ENCODE peak calls at places on chromosomes 2 and 18, in nine cellular contexts. One of them, this sample, is unnamed.

GRCh38 chr2:233426619-233427342 is 72.5 kb downstream of the DGKD start:
- DNase-seq in WTC11: no peak
- DNase-seq in Calu3: no peak
- DNase-seq in cardiac muscle cell: peak
- DNase-seq in fibroblast of lung: peak
- DNase-seq in IMR-90: peak
- DNase-seq in nephron progenitor cell: no peak
- DNase-seq in left ventricle myocardium inferior: no peak
- DNase-seq in GM12865: no peak
- DNase-seq in this sample: no peak

GRCh38 chr2:1593371-1594205 is 150.7 kb downstream of the PXDN start:
- DNase-seq in nephron progenitor cell: no peak
- DNase-seq in GM12865: no peak
- DNase-seq in IMR-90: peak
- DNase-seq in cardiac muscle cell: peak
- DNase-seq in WTC11: no peak
- DNase-seq in fibroblast of lung: peak
- DNase-seq in left ventricle myocardium inferior: peak
- DNase-seq in Calu3: no peak
- DNase-seq in this sample: peak

GRCh38 chr2:182548031-182548950 is 121.5 kb upstream of the PDE1A start:
- DNase-seq in nephron progenitor cell: no peak
- DNase-seq in Calu3: no peak
- DNase-seq in IMR-90: peak
- DNase-seq in left ventricle myocardium inferior: no peak
- DNase-seq in cardiac muscle cell: peak
- DNase-seq in WTC11: no peak
- DNase-seq in GM12865: no peak
- DNase-seq in fibroblast of lung: peak
- DNase-seq in this sample: no peak

GRCh38 chr18:24792164-24792563 is 331.7 kb downstream of the HRH4 start:
- DNase-seq in WTC11: no peak
- DNase-seq in Calu3: no peak
- DNase-seq in nephron progenitor cell: no peak
- DNase-seq in GM12865: no peak
- DNase-seq in left ventricle myocardium inferior: no peak
- DNase-seq in cardiac muscle cell: no peak
- DNase-seq in IMR-90: peak
- DNase-seq in fibroblast of lung: no peak
- DNase-seq in this sample: no peak

GRCh38 chr18:8001711-8002110 is 434.6 kb downstream of the PTPRM start:
- DNase-seq in GM12865: no peak
- DNase-seq in WTC11: no peak
- DNase-seq in cardiac muscle cell: no peak
- DNase-seq in Calu3: no peak
- DNase-seq in IMR-90: no peak
- DNase-seq in fibroblast of lung: no peak
- DNase-seq in nephron progenitor cell: no peak
- DNase-seq in left ventricle myocardium inferior: no peak
- DNase-seq in this sample: no peak

GRCh38 chr2:201444676-201445441 is 6.4 kb downstream of the TRAK2 start:
- DNase-seq in nephron progenitor cell: no peak
- DNase-seq in left ventricle myocardium inferior: no peak
- DNase-seq in WTC11: no peak
- DNase-seq in IMR-90: no peak
- DNase-seq in Calu3: no peak
- DNase-seq in cardiac muscle cell: peak
- DNase-seq in fibroblast of lung: peak
- DNase-seq in GM12865: no peak
- DNase-seq in this sample: no peak

GRCh38 chr18:23106575-23106974 is 28.7 kb upstream of the CABLES1 start:
- DNase-seq in left ventricle myocardium inferior: no peak
- DNase-seq in GM12865: no peak
- DNase-seq in cardiac muscle cell: peak
- DNase-seq in IMR-90: peak
- DNase-seq in WTC11: no peak
- DNase-seq in Calu3: peak
- DNase-seq in fibroblast of lung: peak
- DNase-seq in nephron progenitor cell: peak
- DNase-seq in this sample: peak

GRCh38 chr2:73939419-73939818 is 12.7 kb downstream of the DGUOK start:
- DNase-seq in cardiac muscle cell: peak
- DNase-seq in fibroblast of lung: peak
- DNase-seq in GM12865: no peak
- DNase-seq in left ventricle myocardium inferior: no peak
- DNase-seq in IMR-90: peak
- DNase-seq in nephron progenitor cell: no peak
- DNase-seq in Calu3: no peak
- DNase-seq in WTC11: no peak
- DNase-seq in this sample: peak

GRCh38 chr18:5630766-5631413 is 87.1 kb upstream of the EPB41L3 start:
- DNase-seq in Calu3: no peak
- DNase-seq in WTC11: no peak
- DNase-seq in left ventricle myocardium inferior: no peak
- DNase-seq in fibroblast of lung: no peak
- DNase-seq in nephron progenitor cell: no peak
- DNase-seq in IMR-90: no peak
- DNase-seq in GM12865: no peak
- DNase-seq in cardiac muscle cell: no peak
- DNase-seq in this sample: no peak

GRCh38 chr18:26461405-26461804 is 86.9 kb downstream of the KCTD1 start:
- DNase-seq in IMR-90: no peak
- DNase-seq in cardiac muscle cell: no peak
- DNase-seq in WTC11: no peak
- DNase-seq in GM12865: no peak
- DNase-seq in fibroblast of lung: no peak
- DNase-seq in Calu3: no peak
- DNase-seq in left ventricle myocardium inferior: no peak
- DNase-seq in nephron progenitor cell: no peak
- DNase-seq in this sample: no peak

GRCh38 chr2:235216901-235217300 is 265.1 kb downstream of the SH3BP4 start:
- DNase-seq in Calu3: no peak
- DNase-seq in IMR-90: peak
- DNase-seq in nephron progenitor cell: no peak
- DNase-seq in GM12865: no peak
- DNase-seq in fibroblast of lung: peak
- DNase-seq in cardiac muscle cell: peak
- DNase-seq in WTC11: no peak
- DNase-seq in left ventricle myocardium inferior: no peak
- DNase-seq in this sample: no peak

GRCh38 chr2:149446735-149447134 is 116.3 kb downstream of the LYPD6 start:
- DNase-seq in nephron progenitor cell: no peak
- DNase-seq in left ventricle myocardium inferior: no peak
- DNase-seq in WTC11: no peak
- DNase-seq in Calu3: no peak
- DNase-seq in IMR-90: no peak
- DNase-seq in GM12865: no peak
- DNase-seq in fibroblast of lung: no peak
- DNase-seq in cardiac muscle cell: no peak
- DNase-seq in this sample: no peak

GRCh38 chr2:42100696-42101585 is 53.1 kb downstream of the PKDCC start:
- DNase-seq in cardiac muscle cell: peak
- DNase-seq in Calu3: peak
- DNase-seq in WTC11: peak
- DNase-seq in left ventricle myocardium inferior: peak
- DNase-seq in IMR-90: peak
- DNase-seq in fibroblast of lung: peak
- DNase-seq in nephron progenitor cell: peak
- DNase-seq in GM12865: peak
- DNase-seq in this sample: peak

GRCh38 chr2:156803243-156803642 is 367.1 kb downstream of the GPD2 start:
- DNase-seq in Calu3: no peak
- DNase-seq in left ventricle myocardium inferior: no peak
- DNase-seq in IMR-90: no peak
- DNase-seq in nephron progenitor cell: peak
- DNase-seq in WTC11: peak
- DNase-seq in GM12865: no peak
- DNase-seq in fibroblast of lung: no peak
- DNase-seq in cardiac muscle cell: no peak
- DNase-seq in this sample: no peak

GRCh38 chr2:172836386-172837200 is 100.9 kb downstream of the RAPGEF4 start:
- DNase-seq in IMR-90: peak
- DNase-seq in left ventricle myocardium inferior: no peak
- DNase-seq in nephron progenitor cell: no peak
- DNase-seq in WTC11: no peak
- DNase-seq in GM12865: peak
- DNase-seq in fibroblast of lung: peak
- DNase-seq in cardiac muscle cell: peak
- DNase-seq in Calu3: peak
- DNase-seq in this sample: peak

GRCh38 chr2:38097611-38098350 is 21.8 kb upstream of the CYP1B1 start:
- DNase-seq in GM12865: no peak
- DNase-seq in left ventricle myocardium inferior: no peak
- DNase-seq in nephron progenitor cell: no peak
- DNase-seq in IMR-90: no peak
- DNase-seq in cardiac muscle cell: peak
- DNase-seq in fibroblast of lung: peak
- DNase-seq in WTC11: no peak
- DNase-seq in Calu3: no peak
- DNase-seq in this sample: no peak

DNA sequence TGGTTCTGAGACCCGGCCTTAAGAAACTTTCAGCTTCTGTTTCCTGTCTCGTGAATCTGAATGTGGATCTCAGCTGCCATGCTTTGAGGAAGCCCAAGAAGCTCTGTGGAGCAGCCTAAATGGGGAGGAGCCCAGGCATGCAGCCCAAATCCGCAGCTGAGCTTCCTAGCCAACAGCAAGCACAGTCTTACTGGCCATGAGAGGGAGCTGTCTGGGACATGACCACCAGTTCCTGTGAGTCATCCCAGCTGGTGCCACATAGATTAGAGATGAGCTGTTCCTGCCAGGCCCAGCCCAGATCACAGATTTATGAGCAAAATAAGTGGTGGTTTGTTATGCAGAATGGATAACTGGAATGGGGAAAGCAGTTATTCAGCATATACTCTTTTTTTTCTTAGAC is 224.4 kb upstream of the APCDD1 start:
- DNase-seq in left ventricle myocardium inferior: no peak
- DNase-seq in WTC11: no peak
- DNase-seq in fibroblast of lung: peak
- DNase-seq in IMR-90: peak
- DNase-seq in GM12865: peak
- DNase-seq in Calu3: no peak
- DNase-seq in nephron progenitor cell: no peak
- DNase-seq in cardiac muscle cell: peak
- DNase-seq in this sample: peak
- TF ChIP-seq CTCF in left ventricle myocardium inferior: no peak
- TF ChIP-seq CTCF in WTC11: no peak
- TF ChIP-seq CTCF in fibroblast of lung: peak
- TF ChIP-seq CTCF in IMR-90: peak
- TF ChIP-seq CTCF in GM12865: no peak
- TF ChIP-seq CTCF in Calu3: no peak
- TF ChIP-seq CTCF in nephron progenitor cell: no peak
- TF ChIP-seq CTCF in cardiac muscle cell: peak
- TF ChIP-seq CTCF in this sample: no peak

GRCh38 chr18:27583021-27583420 is 397.9 kb upstream of the CHST9 start:
- DNase-seq in WTC11: no peak
- DNase-seq in IMR-90: no peak
- DNase-seq in GM12865: no peak
- DNase-seq in nephron progenitor cell: no peak
- DNase-seq in Calu3: no peak
- DNase-seq in left ventricle myocardium inferior: no peak
- DNase-seq in fibroblast of lung: peak
- DNase-seq in cardiac muscle cell: peak
- DNase-seq in this sample: no peak
- TF ChIP-seq CTCF in WTC11: no peak
- TF ChIP-seq CTCF in IMR-90: no peak
- TF ChIP-seq CTCF in GM12865: no peak
- TF ChIP-seq CTCF in nephron progenitor cell: no peak
- TF ChIP-seq CTCF in Calu3: no peak
- TF ChIP-seq CTCF in left ventricle myocardium inferior: no peak
- TF ChIP-seq CTCF in fibroblast of lung: no peak
- TF ChIP-seq CTCF in cardiac muscle cell: no peak
- TF ChIP-seq CTCF in this sample: no peak

DNA sequence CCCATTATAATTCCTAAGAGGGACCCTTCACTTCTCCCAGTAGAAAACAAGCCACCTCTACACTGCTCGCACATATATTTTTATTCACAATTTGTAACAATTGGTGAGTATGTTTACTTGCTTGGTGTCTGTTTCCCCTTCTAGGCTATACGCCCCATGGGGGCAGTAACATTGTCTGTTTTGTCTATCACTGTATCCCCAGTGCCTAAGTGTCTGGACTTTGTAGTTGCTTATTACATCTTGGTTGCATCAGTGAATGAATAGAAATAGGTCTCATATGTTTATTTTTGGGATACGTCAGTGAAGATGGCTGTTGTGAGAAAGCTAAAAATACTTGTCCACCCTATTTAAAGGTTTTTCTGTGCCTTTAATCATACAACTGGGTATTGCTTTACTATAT is 87.4 kb upstream of the ITGB6 start:
- DNase-seq in fibroblast of lung: no peak
- DNase-seq in nephron progenitor cell: no peak
- DNase-seq in GM12865: no peak
- DNase-seq in left ventricle myocardium inferior: no peak
- DNase-seq in WTC11: no peak
- DNase-seq in IMR-90: peak
- DNase-seq in cardiac muscle cell: no peak
- DNase-seq in Calu3: no peak
- DNase-seq in this sample: no peak
- TF ChIP-seq CTCF in fibroblast of lung: no peak
- TF ChIP-seq CTCF in nephron progenitor cell: no peak
- TF ChIP-seq CTCF in GM12865: no peak
- TF ChIP-seq CTCF in left ventricle myocardium inferior: no peak
- TF ChIP-seq CTCF in WTC11: no peak
- TF ChIP-seq CTCF in IMR-90: no peak
- TF ChIP-seq CTCF in cardiac muscle cell: no peak
- TF ChIP-seq CTCF in Calu3: no peak
- TF ChIP-seq CTCF in this sample: no peak

GRCh38 chr2:33241072-33241471 is 235.4 kb upstream of the RASGRP3 start:
- DNase-seq in Calu3: no peak
- DNase-seq in fibroblast of lung: no peak
- DNase-seq in WTC11: no peak
- DNase-seq in left ventricle myocardium inferior: no peak
- DNase-seq in IMR-90: no peak
- DNase-seq in GM12865: no peak
- DNase-seq in cardiac muscle cell: no peak
- DNase-seq in nephron progenitor cell: no peak
- DNase-seq in this sample: no peak

GRCh38 chr2:33240178-33240577 is 236.3 kb upstream of the RASGRP3 start:
- DNase-seq in WTC11: no peak
- DNase-seq in Calu3: no peak
- DNase-seq in IMR-90: peak
- DNase-seq in GM12865: no peak
- DNase-seq in cardiac muscle cell: peak
- DNase-seq in fibroblast of lung: peak
- DNase-seq in nephron progenitor cell: no peak
- DNase-seq in left ventricle myocardium inferior: no peak
- DNase-seq in this sample: peak

GRCh38 chr2:33242845-33243244 is 233.6 kb upstream of the RASGRP3 start:
- DNase-seq in fibroblast of lung: peak
- DNase-seq in cardiac muscle cell: peak
- DNase-seq in Calu3: no peak
- DNase-seq in WTC11: no peak
- DNase-seq in nephron progenitor cell: no peak
- DNase-seq in left ventricle myocardium inferior: no peak
- DNase-seq in GM12865: no peak
- DNase-seq in IMR-90: peak
- DNase-seq in this sample: peak

GRCh38 chr2:33238111-33238510 is 238.3 kb upstream of the RASGRP3 start:
- DNase-seq in cardiac muscle cell: peak
- DNase-seq in IMR-90: peak
- DNase-seq in WTC11: no peak
- DNase-seq in Calu3: no peak
- DNase-seq in GM12865: no peak
- DNase-seq in left ventricle myocardium inferior: no peak
- DNase-seq in nephron progenitor cell: no peak
- DNase-seq in fibroblast of lung: peak
- DNase-seq in this sample: peak

GRCh38 chr2:33241581-33241980 is 234.9 kb upstream of the RASGRP3 start:
- DNase-seq in left ventricle myocardium inferior: no peak
- DNase-seq in IMR-90: no peak
- DNase-seq in fibroblast of lung: peak
- DNase-seq in cardiac muscle cell: peak
- DNase-seq in nephron progenitor cell: no peak
- DNase-seq in Calu3: no peak
- DNase-seq in GM12865: no peak
- DNase-seq in WTC11: no peak
- DNase-seq in this sample: no peak
- TF ChIP-seq CTCF in left ventricle myocardium inferior: no peak
- TF ChIP-seq CTCF in IMR-90: no peak
- TF ChIP-seq CTCF in fibroblast of lung: no peak
- TF ChIP-seq CTCF in cardiac muscle cell: no peak
- TF ChIP-seq CTCF in nephron progenitor cell: no peak
- TF ChIP-seq CTCF in Calu3: no peak
- TF ChIP-seq CTCF in GM12865: no peak
- TF ChIP-seq CTCF in WTC11: no peak
- TF ChIP-seq CTCF in this sample: no peak